ENCODE peak calls at places on chromosomes 3 and 15, in seven cellular contexts. U, S, J, L, Z, G and H are unnamed samples.

GRCh38 chr3:49493901-49494300 is 23.8 kb downstream of the DAG1 start:
- DNase-seq in U (peak; percentile 9), S (no peak), J (no peak), L (no peak), Z (no peak), G (no peak), H (no peak)

GRCh38 chr3:156251424-156251823 is 131.0 kb downstream of the KCNAB1 start:
- DNase-seq in U (no peak), S (no peak), J (no peak), L (no peak), Z (no peak), G (peak; percentile 22), H (no peak)

GRCh38 chr3:36248374-36248773 is 131.9 kb upstream of the STAC start:
- DNase-seq in U (no peak), S (no peak), J (no peak), L (no peak), Z (no peak), G (no peak), H (no peak)

GRCh38 chr15:67090297-67091072 is 25.1 kb downstream of the SMAD3 start:
- DNase-seq in U (peak; percentile 37), S (no peak), J (no peak), L (no peak), Z (no peak), G (no peak), H (no peak)

GRCh38 chr3:5239602-5240001 is 52.1 kb downstream of the EDEM1 start:
- DNase-seq in U (peak; percentile 6), S (no peak), J (no peak), L (no peak), Z (no peak), G (no peak), H (no peak)

GRCh38 chr3:67640023-67640660 is 14.3 kb downstream of the SUCLG2 start:
- DNase-seq in U (peak; percentile 60), S (no peak), J (no peak), L (no peak), Z (no peak), G (no peak), H (no peak)

GRCh38 chr3:38507120-38507519 is 11.0 kb downstream of the EXOG start:
- DNase-seq in U (no peak), S (no peak), J (no peak), L (no peak), Z (no peak), G (no peak), H (no peak)

GRCh38 chr3:52195823-52196331 is 2.1 kb upstream of the ALAS1 start:
- DNase-seq in U (peak; percentile 90), S (peak; percentile 51), J (peak; percentile 48), L (peak; percentile 32), Z (no peak), G (no peak), H (no peak)

GRCh38 chr3:108590443-108590842 is 921 bp downstream of the DZIP3 start:
- DNase-seq in U (peak; percentile 14), S (no peak), J (no peak), L (no peak), Z (no peak), G (peak; percentile 6), H (no peak)

GRCh38 chr15:96703087-96703486 is 372.6 kb downstream of the NR2F2 start:
- DNase-seq in U (no peak), S (no peak), J (no peak), L (no peak), Z (no peak), G (peak; percentile 49), H (no peak)

GRCh38 chr3:150203273-150203672 is 204.8 kb upstream of the TSC22D2 start:
- DNase-seq in U (peak; percentile 73), S (no peak), J (no peak), L (no peak), Z (no peak), G (no peak), H (no peak)

GRCh38 chr3:47464603-47465002 is 11.1 kb downstream of the SCAP start:
- DNase-seq in U (no peak), S (no peak), J (no peak), L (no peak), Z (no peak), G (no peak), H (no peak)

GRCh38 chr3:163785693-163786092 is 1292.6 kb downstream of the SI start:
- DNase-seq in U (no peak), S (no peak), J (no peak), L (no peak), Z (no peak), G (peak; percentile 56), H (no peak)

GRCh38 chr3:172622916-172623700 is 87.8 kb downstream of the NCEH1 start:
- DNase-seq in U (peak; percentile 67), S (no peak), J (no peak), L (no peak), Z (no peak), G (peak; percentile 51), H (no peak)

GRCh38 chr3:150407818-150408231 is 273 bp upstream of the TSC22D2 start:
- DNase-seq in U (no peak), S (no peak), J (no peak), L (peak; percentile 93), Z (peak; percentile 93), G (no peak), H (no peak)

GRCh38 chr3:53688989-53689388 is 157.2 kb downstream of the CHDH start:
- DNase-seq in U (no peak), S (no peak), J (no peak), L (no peak), Z (no peak), G (no peak), H (no peak)

GRCh38 chr15:54604963-54605362 is 591.8 kb downstream of the RSL24D1 start:
- DNase-seq in U (no peak), S (no peak), J (no peak), L (no peak), Z (no peak), G (peak; percentile 16), H (no peak)

GRCh38 chr15:39235084-39235795 is 345.6 kb upstream of the THBS1 start:
- DNase-seq in U (peak; percentile 76), S (no peak), J (no peak), L (no peak), Z (no peak), G (no peak), H (no peak)

GRCh38 chr3:16515885-16516420 is 2.5 kb upstream of the RFTN1 start:
- DNase-seq in U (no peak), S (no peak), J (no peak), L (no peak), Z (no peak), G (no peak), H (no peak)

GRCh38 chr3:72520690-72521308 is 327.4 kb downstream of the SHQ1 start:
- DNase-seq in U (peak; percentile 25), S (no peak), J (no peak), L (no peak), Z (no peak), G (no peak), H (no peak)

GRCh38 chr3:5391226-5391625 is 203.7 kb downstream of the EDEM1 start:
- DNase-seq in U (no peak), S (no peak), J (no peak), L (no peak), Z (no peak), G (no peak), H (no peak)

GRCh38 chr15:29935296-29936020 is 113.2 kb upstream of the TJP1 start:
- DNase-seq in U (peak; percentile 29), S (no peak), J (peak; percentile 61), L (no peak), Z (no peak), G (no peak), H (no peak)

GRCh38 chr3:153087595-153088566 is 74.1 kb upstream of the RAP2B start:
- DNase-seq in U (peak; percentile 88), S (peak; percentile 53), J (no peak), L (no peak), Z (no peak), G (no peak), H (no peak)

GRCh38 chr3:195870937-195871336 is 37.4 kb downstream of the TNK2 start:
- DNase-seq in U (no peak), S (no peak), J (no peak), L (no peak), Z (no peak), G (no peak), H (no peak)

DNA sequence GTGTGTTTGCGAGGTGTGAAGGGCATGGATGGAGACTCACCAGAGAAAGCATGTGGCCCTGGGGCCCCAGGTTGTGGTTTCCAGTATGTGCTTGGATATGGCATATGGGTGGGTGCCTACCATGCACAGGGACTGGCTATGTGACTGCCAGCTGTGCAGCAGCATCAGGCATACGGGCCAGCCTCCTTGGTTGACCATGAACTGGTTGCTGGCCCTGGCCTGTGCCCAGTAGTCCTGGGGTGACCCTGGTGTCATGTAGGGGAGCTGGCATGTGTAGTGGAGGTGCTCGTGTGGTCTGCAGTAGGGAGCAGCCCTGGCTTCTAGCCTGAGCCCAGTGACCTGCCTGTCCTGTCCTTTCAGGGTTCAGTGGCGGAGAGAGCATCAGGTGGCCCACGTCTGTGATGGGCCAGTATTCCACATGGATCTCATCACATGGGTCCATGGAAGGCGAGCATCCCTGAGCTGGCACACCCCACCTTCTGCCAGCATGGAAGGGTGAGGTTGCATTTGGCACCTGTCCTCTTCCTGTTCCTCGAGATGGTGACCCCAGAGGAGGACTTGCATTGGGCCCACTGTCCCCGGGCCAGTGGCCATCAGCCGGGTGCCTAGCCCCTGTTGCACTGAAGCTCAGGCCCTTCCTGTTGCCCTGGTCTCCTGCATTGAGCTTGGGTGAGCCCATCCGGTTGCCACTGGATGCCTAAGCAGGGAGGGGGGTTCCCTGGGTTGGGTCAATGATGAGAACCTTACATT is 229.0 kb downstream of the SNRPN start:
- DNase-seq in U (no peak), S (peak; percentile 8), J (peak; percentile 34), L (peak; percentile 15), Z (no peak), G (no peak), H (peak; percentile 58)
- H3K9me3 ChIP-seq in U (no peaks in the 10 kb centered on the region), S (no peaks in the 10 kb centered on the region), J (no peaks in the 10 kb centered on the region), L (peaks cover 76% of the 10 kb centered on the region), Z (no peaks in the 10 kb centered on the region), G (no peaks in the 10 kb centered on the region), H (peaks cover 98% of the 10 kb centered on the region)

GRCh38 chr3:13073976-13074375 is 747 bp upstream of the IQSEC1 start:
- DNase-seq in U (no peak), S (no peak), J (no peak), L (no peak), Z (no peak), G (no peak), H (no peak)
- H3K27me3 ChIP-seq in U (peaks cover 65% of the 10 kb centered on the region), S (peaks cover 9% of the 10 kb centered on the region), J (peaks cover 10% of the 10 kb centered on the region), L (no peaks in the 10 kb centered on the region), Z (peaks cover 47% of the 10 kb centered on the region), G (peaks cover 62% of the 10 kb centered on the region), H (peaks cover 22% of the 10 kb centered on the region)

GRCh38 chr15:77993374-77993911 is 84.1 kb downstream of the TBC1D2B start:
- DNase-seq in U (no peak), S (no peak), J (no peak), L (no peak), Z (no peak), G (no peak), H (no peak)
- H3K27ac ChIP-seq in U (peak overlapping the region; percentile 94), S (peak overlapping the region; percentile 75), J (peak overlapping the region; percentile 80), L (peak overlapping the region; percentile 75), Z (no peak overlapping the region), G (no peak overlapping the region), H (peak overlapping the region; percentile 80)

DNA sequence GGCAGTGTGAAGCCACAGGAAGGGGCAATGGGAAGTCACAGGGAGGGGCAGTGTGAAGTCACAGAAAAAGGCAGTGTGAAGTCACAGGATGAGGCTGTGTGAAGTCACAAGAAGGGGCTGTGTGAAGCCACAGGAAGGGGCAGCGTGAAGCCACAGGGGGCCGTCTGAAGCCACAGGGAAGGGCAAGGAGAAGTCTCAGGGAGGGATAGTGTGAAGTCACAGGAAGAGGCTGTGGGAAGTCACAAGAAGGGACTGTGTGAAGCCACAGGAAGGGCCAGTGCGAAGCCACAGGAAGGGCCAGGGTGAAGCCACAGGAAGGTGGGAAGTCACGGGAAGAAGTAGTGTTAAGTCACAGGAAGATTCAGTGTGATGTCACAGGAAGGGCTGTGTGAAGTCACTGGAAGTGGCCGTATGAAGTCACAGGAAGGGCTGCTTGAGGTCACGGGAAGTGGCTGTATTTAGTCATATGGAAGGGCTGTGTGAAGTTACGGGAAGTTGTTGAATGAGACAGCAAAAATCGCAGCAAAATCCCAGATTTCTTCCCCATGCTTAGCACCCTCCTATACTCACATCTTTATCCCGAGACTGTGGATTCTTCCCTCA is 38.6 kb downstream of the GASK1A start:
- DNase-seq in U (no peak), S (no peak), J (no peak), L (no peak), Z (no peak), G (no peak), H (no peak)
- H3K9me3 ChIP-seq in U (no peaks in the 10 kb centered on the region), S (no peaks in the 10 kb centered on the region), J (no peaks in the 10 kb centered on the region), L (no peaks in the 10 kb centered on the region), Z (no peaks in the 10 kb centered on the region), G (no peaks in the 10 kb centered on the region), H (peaks cover 41% of the 10 kb centered on the region)